ENCODE peak calls at places on chromosomes 1 and 21, in five cellular contexts. One of them, this sample, is unnamed.

GRCh38 chr1:161052899-161053298 is 7.1 kb upstream of the USF1 start:
- DNase-seq in dorsolateral prefrontal cortex: no peak
- DNase-seq in germinal center: no peak
- DNase-seq in tibial artery: no peak
- DNase-seq in activated CD8-positive, alpha-beta memory T cell treated with anti-CD3 and anti-CD28 coated beads for 4 hours: no peak
- DNase-seq in this sample: no peak

GRCh38 chr1:84613887-84614286 is 39.6 kb upstream of the CTBS start:
- DNase-seq in dorsolateral prefrontal cortex: no peak
- DNase-seq in germinal center: no peak
- DNase-seq in tibial artery: no peak
- DNase-seq in activated CD8-positive, alpha-beta memory T cell treated with anti-CD3 and anti-CD28 coated beads for 4 hours: no peak
- DNase-seq in this sample: no peak

GRCh38 chr1:172928412-172928811 is 122.3 kb downstream of the TNFSF18 start:
- DNase-seq in dorsolateral prefrontal cortex: no peak
- DNase-seq in germinal center: no peak
- DNase-seq in tibial artery: no peak
- DNase-seq in activated CD8-positive, alpha-beta memory T cell treated with anti-CD3 and anti-CD28 coated beads for 4 hours: no peak
- DNase-seq in this sample: no peak

GRCh38 chr1:38580591-38580990 is 279.0 kb downstream of the RRAGC start:
- DNase-seq in dorsolateral prefrontal cortex: no peak
- DNase-seq in germinal center: no peak
- DNase-seq in tibial artery: no peak
- DNase-seq in activated CD8-positive, alpha-beta memory T cell treated with anti-CD3 and anti-CD28 coated beads for 4 hours: no peak
- DNase-seq in this sample: no peak

GRCh38 chr1:218347713-218348627 is 2.8 kb downstream of the TGFB2 start:
- DNase-seq in dorsolateral prefrontal cortex: no peak
- DNase-seq in germinal center: no peak
- DNase-seq in tibial artery: no peak
- DNase-seq in activated CD8-positive, alpha-beta memory T cell treated with anti-CD3 and anti-CD28 coated beads for 4 hours: no peak
- DNase-seq in this sample: no peak

GRCh38 chr1:100463809-100464424 is 74.0 kb upstream of the GPR88 start:
- DNase-seq in dorsolateral prefrontal cortex: peak; percentile 58
- DNase-seq in germinal center: peak; percentile 52
- DNase-seq in tibial artery: no peak
- DNase-seq in activated CD8-positive, alpha-beta memory T cell treated with anti-CD3 and anti-CD28 coated beads for 4 hours: no peak
- DNase-seq in this sample: no peak

GRCh38 chr1:27513521-27513920 is 23.6 kb upstream of the WASF2 start:
- DNase-seq in dorsolateral prefrontal cortex: no peak
- DNase-seq in germinal center: no peak
- DNase-seq in tibial artery: no peak
- DNase-seq in activated CD8-positive, alpha-beta memory T cell treated with anti-CD3 and anti-CD28 coated beads for 4 hours: no peak
- DNase-seq in this sample: no peak

GRCh38 chr1:26848947-26849774 is 13.8 kb upstream of the SFN start:
- DNase-seq in dorsolateral prefrontal cortex: no peak
- DNase-seq in germinal center: no peak
- DNase-seq in tibial artery: peak; percentile 76
- DNase-seq in activated CD8-positive, alpha-beta memory T cell treated with anti-CD3 and anti-CD28 coated beads for 4 hours: no peak
- DNase-seq in this sample: peak; percentile 70

GRCh38 chr21:14918542-14918941 is 146.3 kb downstream of the NRIP1 start:
- DNase-seq in dorsolateral prefrontal cortex: no peak
- DNase-seq in germinal center: no peak
- DNase-seq in tibial artery: no peak
- DNase-seq in activated CD8-positive, alpha-beta memory T cell treated with anti-CD3 and anti-CD28 coated beads for 4 hours: no peak
- DNase-seq in this sample: no peak

GRCh38 chr1:2317230-2318065 is 73.9 kb downstream of the MORN1 start:
- DNase-seq in dorsolateral prefrontal cortex: no peak
- DNase-seq in germinal center: no peak
- DNase-seq in tibial artery: no peak
- DNase-seq in activated CD8-positive, alpha-beta memory T cell treated with anti-CD3 and anti-CD28 coated beads for 4 hours: no peak
- DNase-seq in this sample: no peak

GRCh38 chr1:84363622-84364021 is 34.7 kb upstream of the DNASE2B start:
- DNase-seq in dorsolateral prefrontal cortex: no peak
- DNase-seq in germinal center: no peak
- DNase-seq in tibial artery: no peak
- DNase-seq in activated CD8-positive, alpha-beta memory T cell treated with anti-CD3 and anti-CD28 coated beads for 4 hours: no peak
- DNase-seq in this sample: no peak

GRCh38 chr1:170410391-170411146 is 121.4 kb upstream of the GORAB start:
- DNase-seq in dorsolateral prefrontal cortex: no peak
- DNase-seq in germinal center: no peak
- DNase-seq in tibial artery: no peak
- DNase-seq in activated CD8-positive, alpha-beta memory T cell treated with anti-CD3 and anti-CD28 coated beads for 4 hours: no peak
- DNase-seq in this sample: no peak

GRCh38 chr1:204685236-204686006 is at the start of gene LRRN2:
- DNase-seq in dorsolateral prefrontal cortex: no peak
- DNase-seq in germinal center: no peak
- DNase-seq in tibial artery: peak; percentile 55
- DNase-seq in activated CD8-positive, alpha-beta memory T cell treated with anti-CD3 and anti-CD28 coated beads for 4 hours: no peak
- DNase-seq in this sample: peak; percentile 29

GRCh38 chr1:147515046-147515869 is 26.0 kb upstream of the BCL9 start:
- DNase-seq in dorsolateral prefrontal cortex: no peak
- DNase-seq in germinal center: no peak
- DNase-seq in tibial artery: no peak
- DNase-seq in activated CD8-positive, alpha-beta memory T cell treated with anti-CD3 and anti-CD28 coated beads for 4 hours: no peak
- DNase-seq in this sample: no peak

GRCh38 chr1:186033744-186034345 is 299.7 kb downstream of the HMCN1 start:
- DNase-seq in dorsolateral prefrontal cortex: no peak
- DNase-seq in germinal center: no peak
- DNase-seq in tibial artery: no peak
- DNase-seq in activated CD8-positive, alpha-beta memory T cell treated with anti-CD3 and anti-CD28 coated beads for 4 hours: no peak
- DNase-seq in this sample: no peak

GRCh38 chr1:82614090-82614489 is 813.4 kb downstream of the ADGRL2 start:
- DNase-seq in dorsolateral prefrontal cortex: no peak
- DNase-seq in germinal center: no peak
- DNase-seq in tibial artery: no peak
- DNase-seq in activated CD8-positive, alpha-beta memory T cell treated with anti-CD3 and anti-CD28 coated beads for 4 hours: no peak
- DNase-seq in this sample: no peak

GRCh38 chr1:173257805-173258204 is 50.7 kb upstream of the TNFSF4 start:
- DNase-seq in dorsolateral prefrontal cortex: no peak
- DNase-seq in germinal center: no peak
- DNase-seq in tibial artery: no peak
- DNase-seq in activated CD8-positive, alpha-beta memory T cell treated with anti-CD3 and anti-CD28 coated beads for 4 hours: no peak
- DNase-seq in this sample: no peak

GRCh38 chr1:89910780-89911179 is 84.1 kb upstream of the ZNF326 start:
- DNase-seq in dorsolateral prefrontal cortex: no peak
- DNase-seq in germinal center: no peak
- DNase-seq in tibial artery: no peak
- DNase-seq in activated CD8-positive, alpha-beta memory T cell treated with anti-CD3 and anti-CD28 coated beads for 4 hours: no peak
- DNase-seq in this sample: no peak

GRCh38 chr21:43283136-43283924 is 114.5 kb downstream of the CRYAA start:
- DNase-seq in dorsolateral prefrontal cortex: no peak
- DNase-seq in germinal center: no peak
- DNase-seq in tibial artery: no peak
- DNase-seq in activated CD8-positive, alpha-beta memory T cell treated with anti-CD3 and anti-CD28 coated beads for 4 hours: no peak
- DNase-seq in this sample: no peak

GRCh38 chr1:225655509-225656258 is 2.8 kb upstream of the ENAH start:
- DNase-seq in dorsolateral prefrontal cortex: peak; percentile 62
- DNase-seq in germinal center: no peak
- DNase-seq in tibial artery: peak; percentile 76
- DNase-seq in activated CD8-positive, alpha-beta memory T cell treated with anti-CD3 and anti-CD28 coated beads for 4 hours: no peak
- DNase-seq in this sample: peak; percentile 50

GRCh38 chr1:7424352-7424890 is 346.7 kb upstream of the VAMP3 start:
- DNase-seq in dorsolateral prefrontal cortex: peak; percentile 13
- DNase-seq in germinal center: no peak
- DNase-seq in tibial artery: peak; percentile 37
- DNase-seq in activated CD8-positive, alpha-beta memory T cell treated with anti-CD3 and anti-CD28 coated beads for 4 hours: no peak
- DNase-seq in this sample: no peak

GRCh38 chr1:67390041-67390887 is 39.9 kb downstream of the SERBP1 start:
- DNase-seq in dorsolateral prefrontal cortex: no peak
- DNase-seq in germinal center: no peak
- DNase-seq in tibial artery: no peak
- DNase-seq in activated CD8-positive, alpha-beta memory T cell treated with anti-CD3 and anti-CD28 coated beads for 4 hours: no peak
- DNase-seq in this sample: no peak

GRCh38 chr1:9291914-9292360 is 757 bp upstream of the SPSB1 start:
- DNase-seq in dorsolateral prefrontal cortex: no peak
- DNase-seq in germinal center: no peak
- DNase-seq in tibial artery: no peak
- DNase-seq in activated CD8-positive, alpha-beta memory T cell treated with anti-CD3 and anti-CD28 coated beads for 4 hours: no peak
- DNase-seq in this sample: peak; percentile 64

GRCh38 chr1:196178083-196178635 is 430.1 kb downstream of the KCNT2 start:
- DNase-seq in dorsolateral prefrontal cortex: no peak
- DNase-seq in germinal center: no peak
- DNase-seq in tibial artery: no peak
- DNase-seq in activated CD8-positive, alpha-beta memory T cell treated with anti-CD3 and anti-CD28 coated beads for 4 hours: no peak
- DNase-seq in this sample: no peak

GRCh38 chr1:44616991-44617702 is 57.1 kb downstream of the TMEM53 start:
- DNase-seq in dorsolateral prefrontal cortex: no peak
- DNase-seq in germinal center: no peak
- DNase-seq in tibial artery: no peak
- DNase-seq in activated CD8-positive, alpha-beta memory T cell treated with anti-CD3 and anti-CD28 coated beads for 4 hours: no peak
- DNase-seq in this sample: peak; percentile 59

GRCh38 chr1:116817582-116818064 is 63.4 kb downstream of the CD2 start:
- DNase-seq in dorsolateral prefrontal cortex: no peak
- DNase-seq in germinal center: peak; percentile 66
- DNase-seq in tibial artery: no peak
- DNase-seq in activated CD8-positive, alpha-beta memory T cell treated with anti-CD3 and anti-CD28 coated beads for 4 hours: peak; percentile 73
- DNase-seq in this sample: no peak

GRCh38 chr1:184691719-184692324 is 62.8 kb downstream of the EDEM3 start:
- DNase-seq in dorsolateral prefrontal cortex: no peak
- DNase-seq in germinal center: no peak
- DNase-seq in tibial artery: no peak
- DNase-seq in activated CD8-positive, alpha-beta memory T cell treated with anti-CD3 and anti-CD28 coated beads for 4 hours: no peak
- DNase-seq in this sample: peak; percentile 22

GRCh38 chr1:25927541-25928265 is 21.5 kb upstream of the STMN1 start:
- DNase-seq in dorsolateral prefrontal cortex: no peak
- DNase-seq in germinal center: no peak
- DNase-seq in tibial artery: no peak
- DNase-seq in activated CD8-positive, alpha-beta memory T cell treated with anti-CD3 and anti-CD28 coated beads for 4 hours: no peak
- DNase-seq in this sample: no peak

GRCh38 chr1:151510957-151511635 is at the start of gene CGN:
- DNase-seq in dorsolateral prefrontal cortex: peak; percentile 93
- DNase-seq in germinal center: peak; percentile 88
- DNase-seq in tibial artery: peak; percentile 88
- DNase-seq in activated CD8-positive, alpha-beta memory T cell treated with anti-CD3 and anti-CD28 coated beads for 4 hours: peak; percentile 72
- DNase-seq in this sample: peak; percentile 88

GRCh38 chr1:182835811-182836210 is 3.3 kb upstream of the DHX9 start:
- DNase-seq in dorsolateral prefrontal cortex: no peak
- DNase-seq in germinal center: no peak
- DNase-seq in tibial artery: no peak
- DNase-seq in activated CD8-positive, alpha-beta memory T cell treated with anti-CD3 and anti-CD28 coated beads for 4 hours: no peak
- DNase-seq in this sample: no peak

GRCh38 chr1:78339490-78339889 is 151.3 kb upstream of the PTGFR start:
- DNase-seq in dorsolateral prefrontal cortex: no peak
- DNase-seq in germinal center: no peak
- DNase-seq in tibial artery: no peak
- DNase-seq in activated CD8-positive, alpha-beta memory T cell treated with anti-CD3 and anti-CD28 coated beads for 4 hours: no peak
- DNase-seq in this sample: no peak

GRCh38 chr1:232978091-232978634 is 27.8 kb downstream of the NTPCR start:
- DNase-seq in dorsolateral prefrontal cortex: no peak
- DNase-seq in germinal center: peak; percentile 25
- DNase-seq in tibial artery: no peak
- DNase-seq in activated CD8-positive, alpha-beta memory T cell treated with anti-CD3 and anti-CD28 coated beads for 4 hours: no peak
- DNase-seq in this sample: no peak

GRCh38 chr21:35925497-35925896 is 134.8 kb downstream of the SETD4 start:
- DNase-seq in dorsolateral prefrontal cortex: no peak
- DNase-seq in germinal center: no peak
- DNase-seq in tibial artery: no peak
- DNase-seq in activated CD8-positive, alpha-beta memory T cell treated with anti-CD3 and anti-CD28 coated beads for 4 hours: no peak
- DNase-seq in this sample: no peak

GRCh38 chr1:171814692-171815091 is 26.6 kb upstream of the DNM3 start:
- DNase-seq in dorsolateral prefrontal cortex: no peak
- DNase-seq in germinal center: no peak
- DNase-seq in tibial artery: no peak
- DNase-seq in activated CD8-positive, alpha-beta memory T cell treated with anti-CD3 and anti-CD28 coated beads for 4 hours: no peak
- DNase-seq in this sample: no peak

GRCh38 chr21:42279341-42279871 is 35.8 kb downstream of the TFF3 start:
- DNase-seq in dorsolateral prefrontal cortex: no peak
- DNase-seq in germinal center: no peak
- DNase-seq in tibial artery: no peak
- DNase-seq in activated CD8-positive, alpha-beta memory T cell treated with anti-CD3 and anti-CD28 coated beads for 4 hours: no peak
- DNase-seq in this sample: no peak

GRCh38 chr1:183876284-183876683 is 71.4 kb downstream of the RGL1 start:
- DNase-seq in dorsolateral prefrontal cortex: no peak
- DNase-seq in germinal center: no peak
- DNase-seq in tibial artery: no peak
- DNase-seq in activated CD8-positive, alpha-beta memory T cell treated with anti-CD3 and anti-CD28 coated beads for 4 hours: no peak
- DNase-seq in this sample: no peak

GRCh38 chr21:29394051-29394450 is 95.3 kb downstream of the BACH1 start:
- DNase-seq in dorsolateral prefrontal cortex: no peak
- DNase-seq in germinal center: no peak
- DNase-seq in tibial artery: no peak
- DNase-seq in activated CD8-positive, alpha-beta memory T cell treated with anti-CD3 and anti-CD28 coated beads for 4 hours: no peak
- DNase-seq in this sample: no peak

GRCh38 chr1:28886731-28887417 is 27.5 kb upstream of the EPB41 start:
- DNase-seq in dorsolateral prefrontal cortex: peak; percentile 68
- DNase-seq in germinal center: peak; percentile 99
- DNase-seq in tibial artery: peak; percentile 92
- DNase-seq in activated CD8-positive, alpha-beta memory T cell treated with anti-CD3 and anti-CD28 coated beads for 4 hours: peak; percentile 79
- DNase-seq in this sample: peak; percentile 79